ENCODE peak calls at places on chromosome 16, in eight cellular contexts. I, D, T, C, B, E, O and W are unnamed samples.

GRCh38 chr16:49484454-49484853 is 110.8 kb downstream of the C16orf78 start:
- DNase-seq in I (peak; percentile 8), D (peak; percentile 91), T (no peak), C (peak; percentile 28), B (peak; percentile 2), E (no peak), O (peak; percentile 80), W (peak; percentile 62)

GRCh38 chr16:79250457-79251098 is 350.0 kb downstream of the MAF start:
- DNase-seq in I (no peak), D (no peak), T (no peak), C (no peak), B (no peak), E (no peak), O (no peak), W (no peak)

GRCh38 chr16:19882186-19882585 is 2.5 kb downstream of the GPRC5B start:
- DNase-seq in I (no peak), D (no peak), T (no peak), C (no peak), B (no peak), E (no peak), O (no peak), W (no peak)

GRCh38 chr16:18839555-18839954 is 38.2 kb upstream of the ARL6IP1 start:
- DNase-seq in I (no peak), D (no peak), T (no peak), C (no peak), B (peak; percentile 14), E (no peak), O (peak; percentile 16), W (no peak)

GRCh38 chr16:53085539-53086450 is 31.0 kb downstream of the CHD9 start:
- DNase-seq in I (no peak), D (no peak), T (no peak), C (no peak), B (peak; percentile 80), E (no peak), O (no peak), W (no peak)

GRCh38 chr16:16857012-16857411 is 478.1 kb downstream of the NPIPA7 start:
- DNase-seq in I (no peak), D (no peak), T (no peak), C (no peak), B (no peak), E (no peak), O (no peak), W (no peak)

GRCh38 chr16:6940968-6941367 is 391.7 kb upstream of the RBFOX1 start:
- DNase-seq in I (no peak), D (no peak), T (no peak), C (no peak), B (no peak), E (no peak), O (no peak), W (no peak)

GRCh38 chr16:72400257-72401078 is 228.5 kb upstream of the PMFBP1 start:
- DNase-seq in I (peak; percentile 24), D (no peak), T (peak; percentile 13), C (no peak), B (peak; percentile 73), E (no peak), O (peak; percentile 48), W (peak; percentile 59)

GRCh38 chr16:73058616-73059409 is 10.9 kb upstream of the ZFHX3 start:
- DNase-seq in I (no peak), D (peak; percentile 69), T (no peak), C (no peak), B (peak; percentile 41), E (no peak), O (peak; percentile 41), W (peak; percentile 56)

GRCh38 chr16:16071631-16072244 is 122.3 kb downstream of the ABCC1 start:
- DNase-seq in I (no peak), D (no peak), T (no peak), C (no peak), B (no peak), E (no peak), O (peak; percentile 88), W (no peak)

GRCh38 chr16:89096768-89097527 is 3.3 kb downstream of the ACSF3 start:
- DNase-seq in I (no peak), D (no peak), T (no peak), C (no peak), B (no peak), E (peak; percentile 60), O (no peak), W (no peak)

GRCh38 chr16:46765050-46765449 is 16.9 kb upstream of the MYLK3 start:
- DNase-seq in I (no peak), D (no peak), T (peak; percentile 20), C (no peak), B (peak; percentile 55), E (no peak), O (no peak), W (no peak)

GRCh38 chr16:27920391-27920891 is 143.1 kb downstream of the GSG1L start:
- DNase-seq in I (no peak), D (no peak), T (no peak), C (peak; percentile 78), B (no peak), E (no peak), O (no peak), W (peak; percentile 31)

GRCh38 chr16:16051132-16051531 is 101.7 kb downstream of the ABCC1 start:
- DNase-seq in I (no peak), D (no peak), T (no peak), C (no peak), B (no peak), E (no peak), O (no peak), W (no peak)

GRCh38 chr16:10951016-10951415 is 6.7 kb downstream of the CLEC16A start:
- DNase-seq in I (no peak), D (no peak), T (no peak), C (no peak), B (no peak), E (no peak), O (no peak), W (no peak)

GRCh38 chr16:81730090-81731051 is 48.7 kb upstream of the PLCG2 start:
- DNase-seq in I (no peak), D (peak; percentile 95), T (no peak), C (peak; percentile 87), B (peak; percentile 72), E (peak; percentile 50), O (peak; percentile 88), W (peak; percentile 86)

GRCh38 chr16:81731636-81732035 is 47.5 kb upstream of the PLCG2 start:
- DNase-seq in I (no peak), D (no peak), T (no peak), C (no peak), B (no peak), E (no peak), O (no peak), W (no peak)

GRCh38 chr16:81728435-81728834 is 50.7 kb upstream of the PLCG2 start:
- DNase-seq in I (no peak), D (no peak), T (no peak), C (no peak), B (no peak), E (no peak), O (no peak), W (no peak)

GRCh38 chr16:81732699-81733098 is 46.4 kb upstream of the PLCG2 start:
- DNase-seq in I (no peak), D (no peak), T (no peak), C (no peak), B (no peak), E (no peak), O (no peak), W (no peak)

DNA sequence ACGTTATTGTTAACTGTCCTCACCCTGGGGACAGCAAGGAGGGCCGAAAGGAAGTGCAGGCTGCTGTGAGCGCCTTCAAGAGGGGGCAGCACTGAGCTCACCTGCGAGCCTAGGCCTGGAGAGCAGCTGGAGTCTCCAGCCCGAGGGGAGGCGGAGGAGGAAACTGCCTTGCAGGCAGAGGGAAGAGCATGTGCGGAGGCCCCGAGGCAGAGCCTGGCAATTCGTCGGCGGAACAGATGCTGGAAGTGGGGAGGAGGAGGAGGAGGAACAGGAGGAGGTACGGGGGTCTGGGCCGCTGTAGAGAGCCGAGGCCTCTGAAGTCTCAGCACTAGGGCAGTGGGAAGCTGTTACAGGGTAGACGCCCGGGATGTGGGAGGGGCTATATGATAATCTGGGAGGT is 49.6 kb upstream of the PLCG2 start:
- DNase-seq in I (no peak), D (no peak), T (no peak), C (no peak), B (no peak), E (no peak), O (no peak), W (no peak)
- TF ChIP-seq CTCF in I (peak; percentile 50), D (no peak), T (peak; percentile 3), C (no peak), B (no peak), E (no peak), O (no peak), W (no peak)

DNA sequence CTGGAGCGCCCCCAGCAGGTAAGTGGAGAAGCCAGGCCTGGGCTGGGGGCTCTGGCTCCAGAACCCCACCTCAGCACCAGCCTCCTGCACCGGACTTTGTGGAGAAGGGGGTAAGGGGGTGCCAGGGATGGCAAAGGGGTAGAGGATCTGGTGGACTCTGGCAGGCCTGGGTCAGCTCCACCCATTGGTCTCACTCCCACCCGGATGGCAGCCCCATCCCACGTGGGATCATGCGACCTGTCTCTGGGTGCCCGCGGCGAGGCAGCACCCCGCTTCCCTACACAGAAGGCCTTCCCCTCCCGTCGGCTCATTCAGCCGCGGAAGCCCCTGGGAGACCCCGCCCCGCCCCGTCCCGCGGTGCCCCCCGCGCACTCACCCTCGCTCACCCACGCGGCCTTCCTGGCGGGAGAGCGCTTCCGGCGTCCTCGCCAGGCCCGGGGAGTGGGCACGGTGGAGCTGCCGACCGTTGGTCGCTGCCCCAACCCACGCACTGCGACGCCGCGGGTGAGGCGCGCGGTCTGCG is 498 bp upstream of the PLEKHG4 start:
- DNase-seq in I (no peak), D (no peak), T (no peak), C (no peak), B (peak; percentile 25), E (peak; percentile 26), O (peak; percentile 28), W (no peak)
- TF ChIP-seq CTCF in I (peak; percentile 53), D (no peak), T (peak; percentile 18), C (no peak), B (peak; percentile 28), E (no peak), O (no peak), W (no peak)

GRCh38 chr16:82631701-82632685 is 5.2 kb downstream of the CDH13 start:
- DNase-seq in I (no peak), D (peak; percentile 29), T (no peak), C (no peak), B (peak; percentile 41), E (no peak), O (no peak), W (no peak)
- TF ChIP-seq CTCF in I (peak; percentile 57), D (no peak), T (peak; percentile 40), C (peak; percentile 46), B (peak; percentile 38), E (no peak), O (no peak), W (no peak)

GRCh38 chr16:5604770-5605169 is 507.2 kb upstream of the EEF2KMT start:
- DNase-seq in I (no peak), D (no peak), T (no peak), C (peak; percentile 60), B (no peak), E (no peak), O (no peak), W (peak; percentile 13)
- TF ChIP-seq CTCF in I (no peak), D (no peak), T (no peak), C (peak; percentile 61), B (no peak), E (no peak), O (no peak), W (peak; percentile 10)